ENCODE peak calls at places on chromosomes 6 and 20, in seven cellular contexts. L is A673, T is IMR-90, G is PC-3, Z is sigmoid colon, Y is neural progenitor cell, A is endothelial cell of umbilical vein. E is an unnamed sample.

GRCh38 chr6:31815025-31815838 is at the start of the genes HSPA1A and HSPA1L:
- DNase-seq in G (peak), Y (peak), T (peak), A (peak), Z (peak), L (peak), E (peak)

GRCh38 chr6:35071347-35071994 is 69.7 kb downstream of the TCP11 start:
- DNase-seq in L (no peak), Z (no peak), G (no peak), Y (no peak), A (no peak), T (no peak), E (no peak)

GRCh38 chr6:118551063-118551672 is 3.1 kb downstream of the PLN start:
- DNase-seq in T (peak), Z (no peak), G (peak), Y (peak), A (peak), L (peak), E (peak)

GRCh38 chr6:134632034-134632433 is 314.1 kb upstream of the SGK1 start:
- DNase-seq in Z (no peak), L (no peak), G (no peak), T (no peak), Y (no peak), A (no peak), E (no peak)

GRCh38 chr6:89145461-89145961 is 344 bp upstream of the PM20D2 start:
- DNase-seq in T (peak), G (peak), A (peak), Z (no peak), Y (peak), L (peak), E (no peak)

GRCh38 chr6:43171284-43172126 is 436 bp downstream of the SRF start:
- DNase-seq in Z (no peak), A (peak), L (peak), G (no peak), Y (peak), T (no peak), E (no peak)

GRCh38 chr20:41136695-41137411 is 490 bp upstream of the PLCG1 start:
- DNase-seq in T (peak), G (peak), A (peak), Z (peak), L (peak), Y (peak), E (peak)

GRCh38 chr6:144289006-144289405 is 3.9 kb downstream of the UTRN start:
- DNase-seq in A (no peak), G (no peak), Z (no peak), L (no peak), T (no peak), Y (no peak), E (no peak)

GRCh38 chr6:37617073-37617472 is 80.6 kb downstream of the MDGA1 start:
- DNase-seq in T (no peak), A (no peak), Z (peak), Y (no peak), L (no peak), G (no peak), E (no peak)

GRCh38 chr6:110949679-110950285 is 8.7 kb upstream of the GTF3C6 start:
- DNase-seq in T (peak), Y (no peak), G (peak), Z (no peak), A (peak), L (peak), E (peak)
- TF ChIP-seq CTCF in T (peak), Y (peak), G (peak), Z (no peak), A (no peak), L (peak), E (peak)

GRCh38 chr6:33313709-33314514 is at the start of gene TAPBP:
- DNase-seq in G (peak), A (peak), L (peak), T (peak), Y (peak), Z (peak), E (peak)

GRCh38 chr6:33315753-33316602 is 1.6 kb downstream of the ZBTB22 start:
- DNase-seq in A (no peak), Z (peak), Y (no peak), L (no peak), G (no peak), T (no peak), E (no peak)

GRCh38 chr6:33314943-33315752 is 1.3 kb upstream of the TAPBP start:
- DNase-seq in T (no peak), Y (peak), Z (peak), A (peak), G (peak), L (peak), E (no peak)

GRCh38 chr6:33313105-33313708 is 671 bp downstream of the TAPBP start:
- DNase-seq in G (no peak), Z (peak), Y (peak), L (peak), T (peak), A (peak), E (no peak)

DNA sequence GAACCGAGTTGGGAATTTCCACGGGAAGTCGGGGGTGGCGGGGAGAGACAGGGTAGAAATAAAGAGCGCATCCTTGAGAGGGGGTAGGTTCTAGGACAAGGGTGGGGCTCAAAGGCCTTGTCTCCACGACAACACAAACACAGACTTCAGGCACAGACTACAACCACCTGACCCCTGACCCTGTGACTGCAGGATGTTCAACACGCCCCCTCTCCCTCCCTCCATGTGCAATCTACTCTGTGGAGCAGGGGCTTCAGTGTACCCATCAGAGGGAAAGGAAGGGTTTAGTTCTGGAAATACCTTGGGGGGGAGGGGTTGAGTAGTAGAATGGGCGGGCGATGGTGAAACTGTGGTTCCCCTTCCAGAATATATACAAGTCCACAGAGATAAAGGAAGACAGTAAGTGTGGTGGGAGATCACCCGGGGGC is 651 bp upstream of the TAPBP start:
- DNase-seq in Z (peak), L (peak), A (peak), T (peak), Y (peak), G (peak), E (peak)
- H3K4me3 ChIP-seq in Z (peak), L (peak), A (peak), T (peak), Y (peak), G (peak), E (peak)

DNA sequence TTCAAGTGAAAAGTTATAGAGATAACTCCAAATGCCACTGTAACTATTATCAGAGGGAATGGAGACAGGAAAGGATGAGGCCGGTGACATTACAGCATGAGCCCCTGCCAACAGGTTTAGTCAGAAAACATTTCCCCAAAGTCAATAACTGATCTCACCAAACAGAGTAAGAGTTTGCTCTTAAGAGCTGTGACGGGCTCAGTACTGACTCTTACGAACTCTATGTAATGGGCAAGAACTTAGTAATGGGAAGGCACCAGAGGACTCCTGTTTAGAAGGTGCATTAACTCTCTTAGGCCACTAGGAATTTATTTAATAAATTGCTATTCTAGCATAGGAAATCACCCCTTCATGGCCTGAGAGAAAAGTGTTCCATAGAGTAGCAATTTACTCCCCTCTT is 76.8 kb downstream of the SAMD5 start:
- DNase-seq in T (no peak), Z (no peak), A (no peak), L (no peak), G (peak), Y (no peak), E (no peak)
- TF ChIP-seq CTCF in T (no peak), Z (no peak), A (no peak), L (peak), G (peak), Y (no peak), E (no peak)

GRCh38 chr6:96157018-96157565 is 141.3 kb downstream of the FUT9 start:
- DNase-seq in T (no peak), Z (no peak), G (no peak), A (no peak), Y (no peak), L (peak), E (no peak)
- H3K4me3 ChIP-seq in T (no peak), Z (peak), G (peak), A (no peak), Y (no peak), L (peak), E (no peak)

DNA sequence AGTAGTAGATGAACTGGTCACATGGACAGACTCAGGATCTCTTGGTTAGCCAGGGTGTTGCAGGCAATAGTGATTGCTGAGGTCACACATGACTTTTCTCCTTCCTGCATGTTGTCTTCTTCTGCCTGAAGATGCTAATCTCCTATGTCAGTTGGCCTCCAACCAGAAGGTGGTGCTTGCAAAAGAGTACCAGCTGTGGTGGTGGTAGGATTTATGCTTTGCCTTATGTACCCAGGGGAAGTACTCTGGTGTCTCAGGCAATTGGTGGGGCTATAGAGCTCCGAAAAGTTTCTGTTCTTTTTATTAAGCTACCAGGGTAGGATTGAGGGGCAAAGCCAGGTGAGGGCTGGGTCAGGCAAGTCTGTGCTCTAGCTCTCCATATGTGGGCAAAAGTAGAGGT is 98.5 kb downstream of the CARMIL1 start:
- DNase-seq in L (no peak), T (no peak), Y (no peak), G (no peak), Z (no peak), A (no peak), E (no peak)
- TF ChIP-seq CTCF in L (no peak), T (no peak), Y (no peak), G (no peak), Z (no peak), A (no peak), E (no peak)

GRCh38 chr20:56358070-56358469 is 704 bp upstream of the FAM210B start:
- DNase-seq in L (peak), Y (no peak), T (no peak), G (peak), Z (no peak), A (no peak), E (peak)

GRCh38 chr20:56360133-56360898 is 1.5 kb downstream of the FAM210B start:
- DNase-seq in L (no peak), Y (no peak), Z (no peak), A (no peak), G (peak), T (no peak), E (no peak)

GRCh38 chr20:56358600-56359211 is at the start of gene FAM210B:
- DNase-seq in Z (peak), Y (peak), G (peak), A (peak), T (peak), L (peak), E (peak)

GRCh38 chr20:56360899-56361199 is 2.1 kb downstream of the FAM210B start:
- DNase-seq in Z (no peak), G (no peak), Y (peak), L (no peak), A (no peak), T (no peak), E (no peak)

GRCh38 chr20:56359212-56360132 is 698 bp downstream of the FAM210B start:
- DNase-seq in T (peak), A (peak), L (peak), G (peak), Y (peak), Z (peak), E (peak)
- H3K4me3 ChIP-seq in T (peak), A (peak), L (peak), G (peak), Y (peak), Z (peak), E (peak)

DNA sequence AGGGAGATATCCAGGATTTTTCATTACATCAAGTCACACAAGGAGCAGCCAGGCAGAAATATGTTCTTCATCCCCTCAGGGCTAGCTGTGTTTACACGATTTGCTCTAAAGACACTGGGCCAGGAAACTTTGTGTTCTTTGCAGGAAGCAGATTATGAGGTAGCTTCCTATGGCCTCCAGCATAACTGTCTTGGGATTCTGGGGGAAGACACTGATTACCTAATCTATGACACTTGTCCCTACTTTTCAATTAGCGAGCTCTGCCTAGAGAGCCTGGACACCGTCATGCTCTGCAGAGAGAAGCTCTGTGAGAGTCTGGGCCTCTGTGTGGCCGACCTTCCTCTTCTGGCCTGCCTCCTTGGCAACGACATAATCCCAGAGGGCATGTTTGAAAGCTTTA is 11.2 kb downstream of the FAM120B start:
- DNase-seq in L (no peak), A (peak), G (no peak), Y (no peak), T (no peak), Z (no peak), E (no peak)
- TF ChIP-seq CTCF in L (no peak), A (no peak), G (no peak), Y (no peak), T (no peak), Z (no peak), E (no peak)

DNA sequence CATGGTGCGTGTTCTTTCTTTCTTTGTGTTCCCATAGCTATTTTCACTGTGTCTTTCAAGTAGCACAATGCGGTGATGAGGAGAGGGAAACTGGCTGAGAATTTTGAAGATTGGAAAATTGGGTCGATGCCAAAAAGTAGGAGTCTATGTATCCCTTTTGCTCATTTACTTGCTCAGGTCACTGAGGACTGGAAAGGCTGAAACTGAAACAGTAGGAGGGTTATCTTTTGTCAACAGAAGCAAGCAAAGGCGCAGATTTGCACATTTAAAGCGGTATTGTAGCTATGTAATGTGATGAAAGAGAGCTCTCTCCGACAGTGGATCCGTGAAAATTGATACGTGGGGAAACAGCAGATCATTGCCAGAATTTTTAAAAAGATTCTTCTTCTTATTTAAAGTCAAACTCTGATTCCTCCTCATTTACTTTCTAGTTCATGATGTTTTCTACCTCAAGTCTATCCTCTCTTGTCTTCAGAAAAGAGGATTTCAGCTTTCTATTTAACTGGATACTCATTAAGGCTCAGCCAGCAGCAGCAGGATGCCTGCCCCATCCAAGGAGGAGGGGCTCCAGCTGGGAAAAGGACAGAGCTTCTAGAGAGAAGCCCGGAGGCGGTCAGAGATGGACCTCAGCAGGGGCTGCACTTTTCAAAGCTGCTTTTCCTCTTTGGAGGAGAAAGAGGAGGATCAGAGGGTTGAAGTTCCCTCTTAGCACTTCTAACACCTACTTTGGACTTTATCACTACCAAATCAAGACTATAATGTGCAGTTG is 15.9 kb upstream of the FYN start:
- DNase-seq in A (peak), Y (peak), Z (no peak), L (peak), G (no peak), T (peak), E (peak)
- H3K4me3 ChIP-seq in A (no peak), Y (peak), Z (peak), L (peak), G (no peak), T (peak), E (peak)

E was measured in AG10803.